ENCODE peak calls at places on chromosome 6, in four cellular contexts. T is HCT116, E is activated B cell treated with CpG ODN at 0.5 μM for 24 hours, Q is A673. Z is an unnamed sample.

GRCh38 chr6:168530653-168531071 is 89.7 kb downstream of the SMOC2 start:
- DNase-seq in E (no peak), T (no peak), Q (no peak), Z (no peak)

GRCh38 chr6:156563710-156564109 is 213.5 kb upstream of the ARID1B start:
- DNase-seq in E (no peak), T (no peak), Q (no peak), Z (no peak)

GRCh38 chr6:134307870-134308269 is 10.0 kb downstream of the SGK1 start:
- DNase-seq in Q (no peak), E (no peak), T (no peak), Z (no peak)

GRCh38 chr6:87155920-87156600 is 695 bp downstream of the ZNF292 start:
- DNase-seq in Q (peak; percentile 64), E (peak; percentile 42), T (no peak), Z (peak; percentile 52)

GRCh38 chr6:165716886-165717285 is 53.8 kb upstream of the PDE10A start:
- DNase-seq in E (no peak), T (no peak), Q (no peak), Z (no peak)

GRCh38 chr6:67882436-67883311 is 752.4 kb upstream of the ADGRB3 start:
- DNase-seq in E (no peak), T (no peak), Q (no peak), Z (no peak)

GRCh38 chr6:74410630-74411029 is 714.6 kb downstream of the CD109 start:
- DNase-seq in T (no peak), Q (no peak), E (no peak), Z (no peak)

GRCh38 chr6:130575971-130576370 is 210.2 kb downstream of the TMEM200A start:
- DNase-seq in Q (no peak), T (no peak), E (no peak), Z (no peak)

GRCh38 chr6:106731144-106731842 is 101.9 kb downstream of the QRSL1 start:
- DNase-seq in E (no peak), T (no peak), Q (no peak), Z (no peak)

GRCh38 chr6:53067307-53067706 is 2.1 kb downstream of the FBXO9 start:
- DNase-seq in E (no peak), T (no peak), Q (no peak), Z (no peak)

GRCh38 chr6:92687278-92687677 is 732.1 kb downstream of the EPHA7 start:
- DNase-seq in T (no peak), Q (no peak), E (no peak), Z (no peak)

GRCh38 chr6:30876039-30876730 is 8.1 kb upstream of the DDR1 start:
- DNase-seq in T (peak; percentile 56), Q (no peak), E (no peak), Z (no peak)

GRCh38 chr6:97958143-97958542 is 675.1 kb upstream of the MMS22L start:
- DNase-seq in E (no peak), Q (no peak), T (no peak), Z (no peak)

GRCh38 chr6:141475269-141475668 is 657.5 kb upstream of the GJE1 start:
- DNase-seq in Q (no peak), T (no peak), E (no peak), Z (no peak)

GRCh38 chr6:99618649-99619408 is 12.2 kb downstream of the PRDM13 start:
- DNase-seq in Q (no peak), E (no peak), T (no peak), Z (no peak)

GRCh38 chr6:157925771-157926170 is 55.9 kb upstream of the SYNJ2 start:
- DNase-seq in E (no peak), Q (no peak), T (no peak), Z (no peak)

GRCh38 chr6:57162516-57162915 is 9.6 kb upstream of the BAG2 start:
- DNase-seq in T (no peak), Q (no peak), E (no peak), Z (no peak)

GRCh38 chr6:47680724-47681123 is 17.7 kb upstream of the ADGRF4 start:
- DNase-seq in Q (no peak), E (no peak), T (no peak), Z (no peak)

GRCh38 chr6:30483677-30484279 is 5.5 kb upstream of the HLA-E start:
- DNase-seq in E (no peak), T (peak; percentile 54), Q (peak; percentile 69), Z (no peak)

GRCh38 chr6:42339991-42340401 is 111.7 kb downstream of the TRERF1 start:
- DNase-seq in Q (no peak), E (no peak), T (no peak), Z (no peak)

GRCh38 chr6:157861184-157861583 is 38.1 kb downstream of the SNX9 start:
- DNase-seq in Q (no peak), T (no peak), E (no peak), Z (no peak)

GRCh38 chr6:141552463-141552862 is 580.3 kb upstream of the GJE1 start:
- DNase-seq in E (no peak), Q (no peak), T (peak; percentile 77), Z (no peak)

GRCh38 chr6:30719356-30719755 is 796 bp upstream of the TUBB start:
- DNase-seq in E (no peak), Q (no peak), T (no peak), Z (no peak)

GRCh38 chr6:113979930-113980329 is 9.0 kb upstream of the HDAC2 start:
- DNase-seq in E (no peak), T (no peak), Q (no peak), Z (no peak)

DNA sequence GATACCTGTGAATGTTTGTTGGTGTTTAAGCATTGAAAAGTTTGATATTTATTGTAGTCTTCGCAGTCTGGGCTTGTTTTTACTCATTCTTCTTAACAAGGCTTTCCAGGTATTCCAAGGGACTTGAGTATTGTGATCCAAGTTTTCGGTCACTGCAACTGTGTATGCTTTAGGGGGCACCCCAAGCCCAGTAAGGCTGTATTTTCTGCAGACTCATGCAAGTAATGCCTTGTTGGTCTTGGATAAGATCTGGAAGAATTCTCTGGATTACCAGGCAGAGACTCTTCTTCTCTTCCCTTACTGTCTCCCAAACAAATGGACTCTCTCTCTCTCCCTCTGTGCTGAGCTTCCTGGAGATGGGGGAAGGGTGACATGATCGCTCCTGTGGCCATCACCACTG is 82.1 kb downstream of the RFPL4B start:
- DNase-seq in T (no peak), E (no peak), Q (peak; percentile 54), Z (no peak)
- TF ChIP-seq CTCF in T (no peak), E (no peak), Q (peak; percentile 47), Z (peak; percentile 37)

DNA sequence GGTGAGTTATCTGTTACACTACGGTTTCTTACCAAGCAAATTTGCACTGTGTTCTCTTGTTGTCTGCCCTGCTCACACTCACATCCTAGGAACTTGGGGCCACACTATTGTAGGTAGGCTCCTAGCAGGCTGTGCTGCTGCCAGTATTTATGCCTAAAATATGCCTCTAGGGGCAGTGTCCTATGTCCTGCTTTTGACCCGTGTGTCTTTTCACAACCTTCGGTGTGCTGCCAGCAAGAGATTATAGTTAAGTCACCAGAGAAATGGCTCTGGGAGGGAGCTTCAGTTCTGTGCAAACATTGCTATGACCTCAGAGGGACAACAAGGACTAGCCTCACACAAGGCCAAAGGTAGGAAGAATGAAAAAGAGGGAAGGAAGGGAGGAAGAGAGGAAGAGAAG is 8.9 kb upstream of the TAAR5 start:
- DNase-seq in Q (peak; percentile 10), E (no peak), T (peak; percentile 44), Z (no peak)
- TF ChIP-seq CTCF in Q (peak; percentile 36), E (no peak), T (peak; percentile 70), Z (peak; percentile 57)

GRCh38 chr6:43953256-43953655 is 174.0 kb downstream of the MRPL14 start:
- DNase-seq in Q (no peak), E (no peak), T (no peak), Z (no peak)

GRCh38 chr6:43951756-43952675 is 175.2 kb downstream of the MRPL14 start:
- DNase-seq in T (no peak), Q (no peak), E (no peak), Z (no peak)

GRCh38 chr6:43952746-43953145 is 174.5 kb downstream of the MRPL14 start:
- DNase-seq in T (peak; percentile 21), E (no peak), Q (no peak), Z (no peak)

GRCh38 chr6:43954311-43955131 is 172.7 kb downstream of the MRPL14 start:
- DNase-seq in E (no peak), T (no peak), Q (no peak), Z (no peak)

DNA sequence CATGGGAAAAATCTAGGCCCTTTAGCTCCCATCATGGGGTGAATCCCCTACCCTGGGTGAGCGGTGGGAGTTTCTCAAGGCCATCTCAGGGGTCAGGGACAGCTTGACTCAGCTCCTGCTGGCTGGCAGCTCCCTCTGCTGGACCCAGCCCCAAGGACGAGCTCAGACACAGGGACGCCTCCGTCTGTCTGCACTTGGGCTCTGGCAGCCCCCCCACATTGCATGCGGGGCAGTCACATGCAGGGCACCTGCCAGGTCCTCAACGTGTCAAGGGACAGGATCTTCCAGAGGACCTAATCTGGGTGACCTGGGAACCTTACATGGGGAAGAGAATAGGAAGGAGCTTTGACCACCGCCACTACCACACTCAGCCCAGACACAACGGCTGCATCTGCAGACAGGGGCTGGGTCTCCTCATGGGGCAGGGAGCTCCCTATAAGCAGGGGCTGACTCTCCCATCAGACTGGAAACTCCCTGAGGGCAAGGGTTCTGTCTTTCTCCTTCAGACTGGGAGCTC is 173.4 kb downstream of the MRPL14 start:
- DNase-seq in E (no peak), Q (no peak), T (no peak), Z (no peak)
- TF ChIP-seq CTCF in E (no peak), Q (peak; percentile 37), T (peak; percentile 27), Z (peak; percentile 44)

GRCh38 chr6:32969685-32970412 is 1.5 kb downstream of the BRD2 start:
- DNase-seq in Q (peak; percentile 97), T (peak; percentile 82), E (peak; percentile 75), Z (peak; percentile 68)
- TF ChIP-seq CTCF in Q (peak; percentile 38), T (peak; percentile 27), E (no peak), Z (peak; percentile 37)

GRCh38 chr6:25972128-25972527 is 9.5 kb downstream of the TRIM38 start:
- DNase-seq in Q (no peak), T (no peak), E (no peak), Z (no peak)

GRCh38 chr6:25975909-25976560 is 13.4 kb downstream of the TRIM38 start:
- DNase-seq in T (no peak), E (no peak), Q (no peak), Z (no peak)

GRCh38 chr6:25972902-25973301 is 10.3 kb downstream of the TRIM38 start:
- DNase-seq in E (no peak), T (no peak), Q (no peak), Z (no peak)

GRCh38 chr6:25971187-25971811 is 8.7 kb downstream of the TRIM38 start:
- DNase-seq in Q (peak; percentile 92), E (no peak), T (peak; percentile 73), Z (no peak)

GRCh38 chr6:25973923-25974555 is 11.4 kb downstream of the TRIM38 start:
- DNase-seq in Q (no peak), T (no peak), E (no peak), Z (no peak)
- TF ChIP-seq CTCF in Q (no peak), T (no peak), E (no peak), Z (no peak)

DNA sequence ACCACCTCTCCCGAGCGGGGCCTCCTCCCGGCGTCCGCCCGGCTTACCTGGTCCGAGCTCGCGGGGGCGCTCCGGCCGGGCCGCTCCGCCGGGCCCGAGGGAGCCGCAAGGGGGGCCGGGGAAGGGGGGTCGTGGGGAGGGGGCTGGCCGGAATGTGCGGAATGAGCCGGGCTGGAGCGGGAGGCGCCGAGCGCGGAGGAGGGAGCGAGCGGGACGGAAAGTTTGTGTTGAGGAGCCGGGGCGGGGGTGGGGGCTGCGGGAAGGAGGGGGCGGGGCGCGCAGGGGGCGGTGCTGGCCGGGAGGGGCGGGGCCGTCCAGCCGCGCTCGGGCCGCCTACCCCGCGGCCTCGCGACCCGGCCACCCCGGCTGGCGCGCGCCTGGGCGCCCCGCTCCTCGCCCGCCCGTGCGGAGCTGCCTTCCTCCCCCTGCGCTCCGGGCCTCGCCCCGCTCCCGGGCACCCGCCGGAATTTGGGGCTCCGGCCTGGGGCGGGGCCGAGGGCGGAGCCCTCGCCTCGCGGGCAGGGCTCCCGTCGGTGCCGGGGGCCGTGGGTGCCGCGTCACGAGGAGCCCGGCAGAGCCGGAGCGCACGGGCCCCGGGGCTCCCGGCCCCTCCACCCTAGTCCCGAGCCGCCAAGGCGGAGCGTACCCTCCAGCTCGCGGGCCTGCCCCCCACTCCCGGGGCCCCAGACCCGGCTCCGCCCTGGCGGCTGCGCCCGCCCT is at the start of gene TEAD3:
- DNase-seq in E (peak; percentile 73), Q (peak; percentile 56), T (no peak), Z (peak; percentile 80)
- TF ChIP-seq CTCF in E (no peak), Q (peak; percentile 14), T (peak; percentile 16), Z (peak; percentile 31)